ENCODE peak calls at places on chromosome 15, in five cellular contexts. F, I, H, P and N are unnamed samples.

GRCh38 chr15:30922469-30923311 is 19.0 kb downstream of the FAN1 start:
- DNase-seq in P (peak; percentile 70), F (peak; percentile 40), I (no peak), H (no peak), N (peak; percentile 50)

GRCh38 chr15:63089260-63090043 is 32.2 kb upstream of the LACTB start:
- DNase-seq in P (peak; percentile 88), I (peak; percentile 90), F (peak; percentile 90), H (peak; percentile 83), N (peak; percentile 97)

GRCh38 chr15:56736308-56736707 is 3.0 kb upstream of the ZNF280D start:
- DNase-seq in P (peak; percentile 45), F (peak; percentile 76), H (peak; percentile 60), I (no peak), N (peak; percentile 61)

GRCh38 chr15:77440378-77440999 is 19.8 kb downstream of the HMG20A start:
- DNase-seq in F (peak; percentile 55), I (no peak), H (peak; percentile 44), P (no peak), N (peak; percentile 70)

GRCh38 chr15:60652245-60652644 is 173.3 kb upstream of the ICE2 start:
- DNase-seq in H (no peak), F (no peak), P (no peak), I (no peak), N (no peak)

GRCh38 chr15:90190606-90191343 is 10.4 kb upstream of the SEMA4B start:
- DNase-seq in H (no peak), I (no peak), P (no peak), F (no peak), N (no peak)

GRCh38 chr15:94168250-94168649 is 63.1 kb upstream of the MCTP2 start:
- DNase-seq in I (no peak), P (no peak), H (no peak), F (no peak), N (no peak)

GRCh38 chr15:85733415-85733814 is 61.3 kb downstream of the KLHL25 start:
- DNase-seq in P (no peak), F (no peak), I (no peak), H (peak; percentile 45), N (no peak)

GRCh38 chr15:44812029-44812517 is 75.7 kb downstream of the TRIM69 start:
- DNase-seq in F (no peak), I (no peak), P (no peak), H (no peak), N (no peak)

GRCh38 chr15:66653398-66653797 is 48.6 kb upstream of the SMAD6 start:
- DNase-seq in I (no peak), P (no peak), H (no peak), F (no peak), N (no peak)

GRCh38 chr15:42275780-42276395 is 2.7 kb upstream of the TMEM87A start:
- DNase-seq in P (no peak), H (no peak), I (no peak), F (no peak), N (no peak)

GRCh38 chr15:37007301-37007700 is 93.0 kb downstream of the MEIS2 start:
- DNase-seq in P (no peak), I (no peak), F (no peak), H (no peak), N (no peak)

GRCh38 chr15:60583194-60583593 is 104.3 kb upstream of the ICE2 start:
- DNase-seq in H (no peak), I (no peak), F (no peak), P (no peak), N (no peak)

GRCh38 chr15:66766282-66767228 is 64.5 kb downstream of the SMAD6 start:
- DNase-seq in I (peak; percentile 43), H (peak; percentile 53), P (no peak), F (no peak), N (peak; percentile 84)

GRCh38 chr15:27545494-27546255 is 553.4 kb downstream of the OCA2 start:
- DNase-seq in F (no peak), P (no peak), H (no peak), I (no peak), N (no peak)

GRCh38 chr15:80512729-80513670 is 108.8 kb downstream of the ARNT2 start:
- DNase-seq in P (no peak), F (peak; percentile 43), I (no peak), H (peak; percentile 22), N (no peak)

GRCh38 chr15:61099030-61099800 is 129.9 kb downstream of the RORA start:
- DNase-seq in F (no peak), H (no peak), P (no peak), I (peak; percentile 24), N (peak; percentile 35)

GRCh38 chr15:80161473-80162016 is 8.7 kb downstream of the FAH start:
- DNase-seq in F (no peak), P (no peak), I (no peak), H (no peak), N (no peak)

GRCh38 chr15:83365370-83365938 is 81.0 kb upstream of the BNC1 start:
- DNase-seq in I (peak; percentile 77), P (no peak), F (peak; percentile 84), H (peak; percentile 81), N (peak; percentile 20)

GRCh38 chr15:22915866-22916515 is 64.2 kb downstream of the CYFIP1 start:
- DNase-seq in F (no peak), P (no peak), I (no peak), H (no peak), N (no peak)

GRCh38 chr15:91055548-91056331 is 33.3 kb upstream of the VPS33B start:
- DNase-seq in P (peak; percentile 64), F (peak; percentile 68), H (peak; percentile 57), I (peak; percentile 25), N (peak; percentile 55)

GRCh38 chr15:95845862-95846515 is 484.5 kb upstream of the NR2F2 start:
- DNase-seq in H (peak; percentile 98), P (no peak), F (peak; percentile 14), I (no peak), N (peak; percentile 81)

GRCh38 chr15:48090115-48090514 is 30.7 kb upstream of the SLC24A5 start:
- DNase-seq in I (no peak), F (no peak), H (no peak), P (no peak), N (no peak)

GRCh38 chr15:48883699-48884098 is 5.8 kb downstream of the EID1 start:
- DNase-seq in H (no peak), P (no peak), F (no peak), I (no peak), N (no peak)

GRCh38 chr15:55742498-55742926 is 440 bp downstream of the PRTG start:
- DNase-seq in I (no peak), P (peak; percentile 47), F (peak; percentile 40), H (peak; percentile 42), N (peak; percentile 22)

GRCh38 chr15:73369073-73369694 is 426 bp upstream of the HCN4 start:
- DNase-seq in H (no peak), I (no peak), P (no peak), F (no peak), N (no peak)

GRCh38 chr15:82904574-82904973 is 47.9 kb downstream of the HOMER2 start:
- DNase-seq in I (no peak), H (no peak), P (no peak), F (no peak), N (no peak)

GRCh38 chr15:57184502-57184901 is 191.8 kb upstream of the CGNL1 start:
- DNase-seq in H (no peak), P (no peak), F (no peak), I (no peak), N (no peak)

GRCh38 chr15:68314563-68314962 is 37.0 kb downstream of the FEM1B start:
- DNase-seq in P (peak; percentile 26), H (peak; percentile 69), I (no peak), F (no peak), N (peak; percentile 56)

GRCh38 chr15:89750560-89751542 is at the start of gene MESP1:
- DNase-seq in I (peak; percentile 57), H (peak; percentile 90), F (peak; percentile 93), P (peak; percentile 93), N (peak; percentile 87)

GRCh38 chr15:74628949-74629348 is 13.3 kb downstream of the CLK3 start:
- DNase-seq in P (no peak), H (no peak), I (no peak), F (no peak), N (no peak)

GRCh38 chr15:74626336-74626735 is 10.7 kb downstream of the CLK3 start:
- DNase-seq in I (no peak), F (no peak), P (no peak), H (no peak), N (no peak)

GRCh38 chr15:74628199-74628598 is 12.6 kb downstream of the CLK3 start:
- DNase-seq in I (no peak), H (no peak), F (no peak), P (no peak), N (no peak)

GRCh38 chr15:74626752-74627692 is 11.4 kb downstream of the CLK3 start:
- DNase-seq in P (no peak), F (no peak), I (no peak), H (no peak), N (no peak)

DNA sequence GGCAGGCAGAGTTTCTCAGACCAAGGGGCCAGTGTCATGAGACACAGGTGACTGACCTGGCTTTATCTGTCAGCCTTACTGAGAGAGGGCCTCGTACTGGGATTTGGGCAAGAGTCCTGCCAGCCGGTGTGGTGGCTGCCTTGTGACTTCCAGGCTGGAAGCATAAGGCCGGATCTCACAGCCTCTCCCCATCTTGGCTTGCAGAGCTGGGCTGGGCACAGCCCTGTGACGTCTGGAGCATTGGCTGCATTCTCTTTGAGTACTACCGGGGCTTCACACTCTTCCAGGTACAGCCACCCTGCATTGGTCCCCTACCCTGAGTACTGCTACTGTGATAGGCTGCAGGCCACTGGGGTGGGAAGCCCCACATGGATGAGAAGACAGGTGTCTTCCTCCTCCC is 12.1 kb downstream of the CLK3 start:
- DNase-seq in I (no peak), H (no peak), F (no peak), P (no peak), N (no peak)
- H3K4me3 ChIP-seq in I (no peak overlapping the region), H (no peak overlapping the region), F (no peak overlapping the region), P (no peak overlapping the region), N (no peak overlapping the region)

GRCh38 chr15:34993413-34993812 is 5.3 kb upstream of the ZNF770 start:
- DNase-seq in P (no peak), I (no peak), F (no peak), H (no peak), N (no peak)
- H3K4me3 ChIP-seq in P (no peak overlapping the region), I (no peak overlapping the region), F (no peak overlapping the region), H (no peak overlapping the region), N (no peak overlapping the region)

GRCh38 chr15:24961967-24962366 is 7.2 kb downstream of the SNRPN start:
- DNase-seq in I (no peak), F (no peak), P (no peak), H (no peak), N (no peak)
- H3K4me3 ChIP-seq in I (no peak overlapping the region), F (no peak overlapping the region), P (no peak overlapping the region), H (no peak overlapping the region), N (no peak overlapping the region)

DNA sequence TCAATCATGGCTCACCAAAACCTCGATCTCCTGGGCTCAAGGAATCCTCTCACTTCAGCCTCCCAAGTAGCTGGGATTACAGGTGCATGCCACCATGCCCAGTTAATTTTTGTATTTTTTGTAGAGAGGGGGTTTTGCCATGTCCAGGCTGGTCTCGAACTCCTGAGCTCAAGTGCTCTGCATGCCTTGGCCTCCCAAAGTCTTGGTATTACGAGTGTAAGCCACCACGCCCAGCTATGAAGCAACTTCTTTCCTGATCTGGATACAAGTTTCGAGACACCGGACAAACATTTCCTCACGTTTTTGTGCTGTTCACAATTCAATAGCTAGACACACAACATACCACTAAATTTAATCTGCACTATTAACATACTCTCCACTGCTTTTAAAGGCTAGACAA is 3.4 kb upstream of the SYNM start:
- DNase-seq in F (no peak), H (no peak), I (no peak), P (no peak), N (no peak)
- H3K4me3 ChIP-seq in F (no peak overlapping the region), H (no peak overlapping the region), I (no peak overlapping the region), P (no peak overlapping the region), N (no peak overlapping the region)

GRCh38 chr15:26357653-26358052 is 415.2 kb downstream of the GABRB3 start:
- DNase-seq in H (no peak), I (no peak), P (no peak), F (no peak), N (no peak)
- H3K4me3 ChIP-seq in H (no peak overlapping the region), I (no peak overlapping the region), P (no peak overlapping the region), F (no peak overlapping the region), N (no peak overlapping the region)